ENCODE peak calls at places on chromosomes 4 and X, in seven cellular contexts. T is NCI-H1694, B is heart left ventricle, L is NCI-H1092 treated with DMSO at 0.1 percent for 48 hours, H is natural killer cell, G is fibroblast of villous mesenchyme, K is GM23338. M is an unnamed sample.

GRCh38 chr4:94354474-94354896 is 11.8 kb upstream of the HPGDS start:
- DNase-seq in H (no peak), T (no peak), K (no peak), G (no peak), B (no peak), L (no peak), M (no peak)

GRCh38 chrX:153903991-153904957 is at the start of gene AVPR2:
- DNase-seq in G (no peak), L (no peak), H (no peak), B (peak), K (no peak), T (no peak), M (no peak)

GRCh38 chr4:88037936-88038335 is 30.5 kb downstream of the PKD2 start:
- DNase-seq in L (no peak), B (no peak), K (no peak), T (no peak), G (no peak), H (no peak), M (no peak)

GRCh38 chr4:152064282-152064681 is 303.5 kb upstream of the GATB start:
- DNase-seq in L (no peak), B (no peak), H (no peak), G (no peak), T (no peak), K (no peak), M (no peak)

GRCh38 chrX:21943460-21944135 is 3.1 kb downstream of the SMS start:
- DNase-seq in B (no peak), T (no peak), H (no peak), K (no peak), L (no peak), G (peak), M (no peak)

GRCh38 chr4:150117094-150117493 is 38.8 kb downstream of the DCLK2 start:
- DNase-seq in H (no peak), T (no peak), L (no peak), K (no peak), G (peak), B (peak), M (peak)

GRCh38 chr4:1177274-1178141 is 5.1 kb upstream of the SPON2 start:
- DNase-seq in T (no peak), H (peak), K (no peak), B (peak), G (peak), L (no peak), M (no peak)

GRCh38 chrX:26908218-26908617 is 554.9 kb downstream of the PPP4R3C start:
- DNase-seq in L (no peak), H (no peak), G (no peak), T (no peak), B (no peak), K (no peak), M (no peak)

GRCh38 chr4:136203199-136203598 is 1329.1 kb downstream of the PCDH18 start:
- DNase-seq in H (no peak), K (peak), B (no peak), T (no peak), L (no peak), G (no peak), M (no peak)

GRCh38 chr4:39834269-39834668 is 136.3 kb downstream of the UBE2K start:
- DNase-seq in T (no peak), H (no peak), K (no peak), L (no peak), G (peak), B (no peak), M (no peak)

GRCh38 chr4:71518283-71518989 is 179.6 kb downstream of the SLC4A4 start:
- DNase-seq in K (no peak), H (no peak), L (no peak), G (no peak), T (no peak), B (no peak), M (no peak)

GRCh38 chr4:64248151-64248550 is 161.1 kb downstream of the TECRL start:
- DNase-seq in K (no peak), G (no peak), H (no peak), L (peak), T (no peak), B (no peak), M (no peak)

GRCh38 chrX:1453951-1454785 is 1.5 kb upstream of the ASMTL start:
- DNase-seq in K (peak), B (peak), T (no peak), H (peak), G (peak), L (no peak), M (peak)

GRCh38 chr4:173199553-173199952 is 30.9 kb downstream of the GALNT7 start:
- DNase-seq in T (no peak), G (no peak), L (no peak), H (no peak), B (no peak), K (no peak), M (no peak)

GRCh38 chr4:139367421-139368090 is 65.3 kb upstream of the NDUFC1 start:
- DNase-seq in L (no peak), B (no peak), T (no peak), H (no peak), K (no peak), G (peak), M (no peak)

GRCh38 chr4:165909947-165910346 is 36.9 kb downstream of the TLL1 start:
- DNase-seq in K (no peak), G (peak), H (no peak), B (no peak), T (no peak), L (no peak), M (no peak)

GRCh38 chrX:65707153-65707552 is 39.7 kb downstream of the MSN start:
- DNase-seq in H (no peak), G (no peak), K (no peak), T (no peak), L (no peak), B (no peak), M (no peak)

GRCh38 chr4:73682508-73682907 is 57.9 kb upstream of the CXCL8 start:
- DNase-seq in B (no peak), T (no peak), G (no peak), L (no peak), H (no peak), K (no peak), M (no peak)

GRCh38 chrX:155767101-155767878 is 113.9 kb upstream of the VAMP7 start:
- DNase-seq in K (peak), L (peak), H (no peak), T (no peak), G (peak), B (peak), M (peak)

GRCh38 chr4:138595731-138596465 is 353.7 kb upstream of the SLC7A11 start:
- DNase-seq in B (peak), G (peak), H (no peak), K (no peak), T (no peak), L (no peak), M (peak)

GRCh38 chr4:163113921-163114703 is 52.6 kb downstream of the NAF1 start:
- DNase-seq in G (no peak), H (no peak), K (no peak), B (no peak), L (no peak), T (no peak), M (no peak)

GRCh38 chr4:86338989-86339388 is 20.9 kb downstream of the MAPK10 start:
- DNase-seq in T (no peak), G (peak), B (no peak), H (no peak), K (no peak), L (no peak), M (peak)

GRCh38 chr4:73609688-73610087 is 10.5 kb downstream of the RASSF6 start:
- DNase-seq in B (no peak), H (no peak), L (peak), G (peak), T (no peak), K (no peak), M (no peak)

GRCh38 chr4:100257567-100257966 is 67.3 kb upstream of the DDIT4L start:
- DNase-seq in K (peak), H (no peak), G (no peak), T (no peak), B (no peak), L (no peak), M (no peak)

GRCh38 chr4:128854433-128854832 is 44.9 kb downstream of the JADE1 start:
- DNase-seq in K (no peak), T (no peak), G (peak), H (no peak), B (no peak), L (no peak), M (no peak)

GRCh38 chr4:153522800-153523089 is 56.6 kb downstream of the TMEM131L start:
- DNase-seq in K (no peak), G (no peak), B (no peak), L (no peak), H (peak), T (no peak), M (no peak)

GRCh38 chrX:27599928-27600327 is 9.8 kb downstream of the DCAF8L2 start:
- DNase-seq in L (no peak), G (no peak), K (no peak), B (no peak), T (no peak), H (no peak), M (no peak)

GRCh38 chrX:123846598-123847038 is 13.2 kb upstream of the XIAP start:
- DNase-seq in G (peak), B (no peak), L (no peak), K (no peak), T (no peak), H (no peak), M (no peak)

GRCh38 chrX:40433160-40433559 is 147.6 kb upstream of the ATP6AP2 start:
- DNase-seq in L (no peak), B (no peak), T (no peak), G (no peak), K (no peak), H (no peak), M (no peak)

GRCh38 chr4:48141048-48141447 is 7.0 kb upstream of the TXK start:
- DNase-seq in T (peak), L (peak), B (no peak), H (no peak), K (peak), G (peak), M (no peak)

GRCh38 chr4:59307609-59308008 is 1892.5 kb upstream of the ADGRL3 start:
- DNase-seq in T (no peak), G (no peak), H (no peak), K (no peak), L (no peak), B (no peak), M (no peak)

GRCh38 chr4:54231419-54232150 is 2.5 kb downstream of the PDGFRA start:
- DNase-seq in B (peak), G (peak), K (peak), L (no peak), T (no peak), H (no peak), M (peak)

GRCh38 chr4:83771113-83771705 is 235.3 kb downstream of the GPAT3 start:
- DNase-seq in H (no peak), K (peak), G (peak), B (peak), T (peak), L (no peak), M (no peak)

GRCh38 chr4:30770049-30770549 is 49.9 kb downstream of the PCDH7 start:
- DNase-seq in B (no peak), H (no peak), L (no peak), G (peak), T (no peak), K (no peak), M (no peak)

GRCh38 chrX:102832661-102833060 is 104.4 kb upstream of the RAB40AL start:
- DNase-seq in G (peak), B (no peak), T (no peak), H (no peak), L (no peak), K (peak), M (no peak)

GRCh38 chrX:40755291-40756249 is 20.2 kb upstream of the MED14 start:
- DNase-seq in B (peak), H (no peak), K (no peak), T (no peak), G (no peak), L (no peak), M (no peak)

GRCh38 chrX:19739683-19740082 is 147.7 kb downstream of the SH3KBP1 start:
- DNase-seq in K (peak), B (peak), T (peak), H (peak), L (peak), G (peak), M (peak)

GRCh38 chr4:39565925-39566630 is 38.8 kb upstream of the UGDH start:
- DNase-seq in L (no peak), H (no peak), B (no peak), K (no peak), G (peak), T (no peak), M (no peak)